ENCODE peak calls at places on chromosome 3, in seven cellular contexts. One of them, this sample, is unnamed.

GRCh38 chr3:67515778-67516177 is 138.6 kb downstream of the SUCLG2 start:
- DNase-seq in GM23338: peak; percentile 73
- DNase-seq in neural progenitor cell: peak; percentile 33
- DNase-seq in right cardiac atrium: no peak
- DNase-seq in skeletal muscle cell: no peak
- DNase-seq in tibial artery: no peak
- DNase-seq in cardiac muscle cell: peak; percentile 18
- DNase-seq in this sample: no peak

GRCh38 chr3:152199069-152199838 is 69.5 kb upstream of the MBNL1 start:
- DNase-seq in GM23338: no peak
- DNase-seq in neural progenitor cell: no peak
- DNase-seq in right cardiac atrium: no peak
- DNase-seq in skeletal muscle cell: no peak
- DNase-seq in tibial artery: no peak
- DNase-seq in cardiac muscle cell: no peak
- DNase-seq in this sample: no peak

GRCh38 chr3:60935709-60936108 is 315.5 kb downstream of the FHIT start:
- DNase-seq in GM23338: no peak
- DNase-seq in neural progenitor cell: no peak
- DNase-seq in right cardiac atrium: no peak
- DNase-seq in skeletal muscle cell: peak; percentile 61
- DNase-seq in tibial artery: no peak
- DNase-seq in cardiac muscle cell: no peak
- DNase-seq in this sample: no peak

GRCh38 chr3:49359623-49360022 is 1.5 kb upstream of the GPX1 start:
- DNase-seq in GM23338: no peak
- DNase-seq in neural progenitor cell: no peak
- DNase-seq in right cardiac atrium: no peak
- DNase-seq in skeletal muscle cell: no peak
- DNase-seq in tibial artery: no peak
- DNase-seq in cardiac muscle cell: no peak
- DNase-seq in this sample: no peak

GRCh38 chr3:14598143-14598569 is 53.4 kb upstream of the CCDC174 start:
- DNase-seq in GM23338: peak; percentile 78
- DNase-seq in neural progenitor cell: peak; percentile 83
- DNase-seq in right cardiac atrium: no peak
- DNase-seq in skeletal muscle cell: no peak
- DNase-seq in tibial artery: peak; percentile 11
- DNase-seq in cardiac muscle cell: peak; percentile 66
- DNase-seq in this sample: no peak

GRCh38 chr3:139202226-139202958 is 141.4 kb upstream of the MRPS22 start:
- DNase-seq in GM23338: peak; percentile 85
- DNase-seq in neural progenitor cell: peak; percentile 74
- DNase-seq in right cardiac atrium: peak; percentile 51
- DNase-seq in skeletal muscle cell: no peak
- DNase-seq in tibial artery: no peak
- DNase-seq in cardiac muscle cell: peak; percentile 78
- DNase-seq in this sample: no peak

GRCh38 chr3:50648297-50648696 is 26.4 kb upstream of the DOCK3 start:
- DNase-seq in GM23338: peak; percentile 76
- DNase-seq in neural progenitor cell: peak; percentile 35
- DNase-seq in right cardiac atrium: no peak
- DNase-seq in skeletal muscle cell: peak; percentile 7
- DNase-seq in tibial artery: no peak
- DNase-seq in cardiac muscle cell: no peak
- DNase-seq in this sample: no peak

GRCh38 chr3:56806407-56806806 is 4.7 kb upstream of the ARHGEF3 start:
- DNase-seq in GM23338: no peak
- DNase-seq in neural progenitor cell: no peak
- DNase-seq in right cardiac atrium: no peak
- DNase-seq in skeletal muscle cell: no peak
- DNase-seq in tibial artery: no peak
- DNase-seq in cardiac muscle cell: no peak
- DNase-seq in this sample: peak; percentile 70

GRCh38 chr3:17088602-17089313 is 204.0 kb downstream of the PLCL2 start:
- DNase-seq in GM23338: no peak
- DNase-seq in neural progenitor cell: no peak
- DNase-seq in right cardiac atrium: no peak
- DNase-seq in skeletal muscle cell: no peak
- DNase-seq in tibial artery: no peak
- DNase-seq in cardiac muscle cell: no peak
- DNase-seq in this sample: no peak

GRCh38 chr3:72679540-72680198 is 168.6 kb downstream of the SHQ1 start:
- DNase-seq in GM23338: no peak
- DNase-seq in neural progenitor cell: no peak
- DNase-seq in right cardiac atrium: no peak
- DNase-seq in skeletal muscle cell: peak; percentile 33
- DNase-seq in tibial artery: no peak
- DNase-seq in cardiac muscle cell: no peak
- DNase-seq in this sample: no peak

GRCh38 chr3:42661593-42662022 is 8.1 kb downstream of the ZBTB47 start:
- DNase-seq in GM23338: no peak
- DNase-seq in neural progenitor cell: no peak
- DNase-seq in right cardiac atrium: no peak
- DNase-seq in skeletal muscle cell: no peak
- DNase-seq in tibial artery: no peak
- DNase-seq in cardiac muscle cell: no peak
- DNase-seq in this sample: no peak

GRCh38 chr3:185342458-185343169 is 20.3 kb upstream of the MAP3K13 start:
- DNase-seq in GM23338: no peak
- DNase-seq in neural progenitor cell: no peak
- DNase-seq in right cardiac atrium: no peak
- DNase-seq in skeletal muscle cell: no peak
- DNase-seq in tibial artery: no peak
- DNase-seq in cardiac muscle cell: no peak
- DNase-seq in this sample: no peak

GRCh38 chr3:12343091-12343494 is 54.2 kb downstream of the PPARG start:
- DNase-seq in GM23338: no peak
- DNase-seq in neural progenitor cell: no peak
- DNase-seq in right cardiac atrium: no peak
- DNase-seq in skeletal muscle cell: no peak
- DNase-seq in tibial artery: no peak
- DNase-seq in cardiac muscle cell: no peak
- DNase-seq in this sample: no peak

GRCh38 chr3:197249542-197249941 is 48.9 kb downstream of the DLG1 start:
- DNase-seq in GM23338: no peak
- DNase-seq in neural progenitor cell: no peak
- DNase-seq in right cardiac atrium: no peak
- DNase-seq in skeletal muscle cell: no peak
- DNase-seq in tibial artery: no peak
- DNase-seq in cardiac muscle cell: no peak
- DNase-seq in this sample: no peak

GRCh38 chr3:13244695-13245449 is 171.6 kb upstream of the IQSEC1 start:
- DNase-seq in GM23338: no peak
- DNase-seq in neural progenitor cell: no peak
- DNase-seq in right cardiac atrium: peak; percentile 7
- DNase-seq in skeletal muscle cell: no peak
- DNase-seq in tibial artery: no peak
- DNase-seq in cardiac muscle cell: no peak
- DNase-seq in this sample: no peak

GRCh38 chr3:39990532-39990931 is 181.1 kb downstream of the MYRIP start:
- DNase-seq in GM23338: peak; percentile 83
- DNase-seq in neural progenitor cell: peak; percentile 70
- DNase-seq in right cardiac atrium: no peak
- DNase-seq in skeletal muscle cell: no peak
- DNase-seq in tibial artery: no peak
- DNase-seq in cardiac muscle cell: peak; percentile 13
- DNase-seq in this sample: no peak

GRCh38 chr3:36941658-36942057 is 3.2 kb downstream of the TRANK1 start:
- DNase-seq in GM23338: no peak
- DNase-seq in neural progenitor cell: no peak
- DNase-seq in right cardiac atrium: no peak
- DNase-seq in skeletal muscle cell: no peak
- DNase-seq in tibial artery: no peak
- DNase-seq in cardiac muscle cell: peak; percentile 48
- DNase-seq in this sample: no peak

GRCh38 chr3:29317659-29318173 is 36.8 kb downstream of the RBMS3 start:
- DNase-seq in GM23338: no peak
- DNase-seq in neural progenitor cell: no peak
- DNase-seq in right cardiac atrium: no peak
- DNase-seq in skeletal muscle cell: no peak
- DNase-seq in tibial artery: no peak
- DNase-seq in cardiac muscle cell: no peak
- DNase-seq in this sample: no peak

GRCh38 chr3:133459400-133459799 is 59.5 kb downstream of the BFSP2 start:
- DNase-seq in GM23338: no peak
- DNase-seq in neural progenitor cell: peak; percentile 21
- DNase-seq in right cardiac atrium: peak; percentile 78
- DNase-seq in skeletal muscle cell: no peak
- DNase-seq in tibial artery: no peak
- DNase-seq in cardiac muscle cell: no peak
- DNase-seq in this sample: peak; percentile 72

GRCh38 chr3:149339931-149340309 is 6.5 kb upstream of the TM4SF18 start:
- DNase-seq in GM23338: peak; percentile 66
- DNase-seq in neural progenitor cell: no peak
- DNase-seq in right cardiac atrium: peak; percentile 91
- DNase-seq in skeletal muscle cell: peak; percentile 91
- DNase-seq in tibial artery: peak; percentile 93
- DNase-seq in cardiac muscle cell: no peak
- DNase-seq in this sample: peak; percentile 85

GRCh38 chr3:170751083-170751893 is 118.7 kb downstream of the RPL22L1 start:
- DNase-seq in GM23338: no peak
- DNase-seq in neural progenitor cell: no peak
- DNase-seq in right cardiac atrium: peak; percentile 81
- DNase-seq in skeletal muscle cell: peak; percentile 94
- DNase-seq in tibial artery: peak; percentile 88
- DNase-seq in cardiac muscle cell: no peak
- DNase-seq in this sample: peak; percentile 73

GRCh38 chr3:124770341-124771082 is 40.3 kb downstream of the UMPS start:
- DNase-seq in GM23338: no peak
- DNase-seq in neural progenitor cell: peak; percentile 45
- DNase-seq in right cardiac atrium: peak; percentile 90
- DNase-seq in skeletal muscle cell: no peak
- DNase-seq in tibial artery: peak; percentile 86
- DNase-seq in cardiac muscle cell: peak; percentile 91
- DNase-seq in this sample: no peak

GRCh38 chr3:62665627-62666433 is 209.4 kb downstream of the CADPS start:
- DNase-seq in GM23338: peak; percentile 94
- DNase-seq in neural progenitor cell: peak; percentile 91
- DNase-seq in right cardiac atrium: peak; percentile 76
- DNase-seq in skeletal muscle cell: peak; percentile 24
- DNase-seq in tibial artery: peak; percentile 71
- DNase-seq in cardiac muscle cell: peak; percentile 79
- DNase-seq in this sample: no peak

GRCh38 chr3:41173926-41174702 is 25.2 kb upstream of the CTNNB1 start:
- DNase-seq in GM23338: no peak
- DNase-seq in neural progenitor cell: no peak
- DNase-seq in right cardiac atrium: no peak
- DNase-seq in skeletal muscle cell: no peak
- DNase-seq in tibial artery: no peak
- DNase-seq in cardiac muscle cell: peak; percentile 80
- DNase-seq in this sample: no peak

GRCh38 chr3:88003115-88003755 is 55.6 kb downstream of the CGGBP1 start:
- DNase-seq in GM23338: peak; percentile 76
- DNase-seq in neural progenitor cell: peak; percentile 52
- DNase-seq in right cardiac atrium: no peak
- DNase-seq in skeletal muscle cell: no peak
- DNase-seq in tibial artery: no peak
- DNase-seq in cardiac muscle cell: peak; percentile 48
- DNase-seq in this sample: no peak

GRCh38 chr3:172520332-172520831 is 2.8 kb downstream of the TNFSF10 start:
- DNase-seq in GM23338: no peak
- DNase-seq in neural progenitor cell: no peak
- DNase-seq in right cardiac atrium: no peak
- DNase-seq in skeletal muscle cell: peak; percentile 64
- DNase-seq in tibial artery: no peak
- DNase-seq in cardiac muscle cell: no peak
- DNase-seq in this sample: no peak
- H3K4me3 ChIP-seq in GM23338: no peak overlapping the region
- H3K4me3 ChIP-seq in neural progenitor cell: no peak overlapping the region
- H3K4me3 ChIP-seq in right cardiac atrium: peak overlapping the region; percentile 27
- H3K4me3 ChIP-seq in skeletal muscle cell: no peak overlapping the region
- H3K4me3 ChIP-seq in tibial artery: no peak overlapping the region
- H3K4me3 ChIP-seq in cardiac muscle cell: no peak overlapping the region
- H3K4me3 ChIP-seq in this sample: peak overlapping the region; percentile 49

GRCh38 chr3:71503525-71504249 is 79.8 kb downstream of the FOXP1 start:
- DNase-seq in GM23338: no peak
- DNase-seq in neural progenitor cell: no peak
- DNase-seq in right cardiac atrium: no peak
- DNase-seq in skeletal muscle cell: peak; percentile 80
- DNase-seq in tibial artery: no peak
- DNase-seq in cardiac muscle cell: no peak
- DNase-seq in this sample: no peak
- H3K4me3 ChIP-seq in GM23338: no peak overlapping the region
- H3K4me3 ChIP-seq in neural progenitor cell: no peak overlapping the region
- H3K4me3 ChIP-seq in right cardiac atrium: no peak overlapping the region
- H3K4me3 ChIP-seq in skeletal muscle cell: peak overlapping the region; percentile 27
- H3K4me3 ChIP-seq in tibial artery: no peak overlapping the region
- H3K4me3 ChIP-seq in cardiac muscle cell: no peak overlapping the region
- H3K4me3 ChIP-seq in this sample: no peak overlapping the region

DNA sequence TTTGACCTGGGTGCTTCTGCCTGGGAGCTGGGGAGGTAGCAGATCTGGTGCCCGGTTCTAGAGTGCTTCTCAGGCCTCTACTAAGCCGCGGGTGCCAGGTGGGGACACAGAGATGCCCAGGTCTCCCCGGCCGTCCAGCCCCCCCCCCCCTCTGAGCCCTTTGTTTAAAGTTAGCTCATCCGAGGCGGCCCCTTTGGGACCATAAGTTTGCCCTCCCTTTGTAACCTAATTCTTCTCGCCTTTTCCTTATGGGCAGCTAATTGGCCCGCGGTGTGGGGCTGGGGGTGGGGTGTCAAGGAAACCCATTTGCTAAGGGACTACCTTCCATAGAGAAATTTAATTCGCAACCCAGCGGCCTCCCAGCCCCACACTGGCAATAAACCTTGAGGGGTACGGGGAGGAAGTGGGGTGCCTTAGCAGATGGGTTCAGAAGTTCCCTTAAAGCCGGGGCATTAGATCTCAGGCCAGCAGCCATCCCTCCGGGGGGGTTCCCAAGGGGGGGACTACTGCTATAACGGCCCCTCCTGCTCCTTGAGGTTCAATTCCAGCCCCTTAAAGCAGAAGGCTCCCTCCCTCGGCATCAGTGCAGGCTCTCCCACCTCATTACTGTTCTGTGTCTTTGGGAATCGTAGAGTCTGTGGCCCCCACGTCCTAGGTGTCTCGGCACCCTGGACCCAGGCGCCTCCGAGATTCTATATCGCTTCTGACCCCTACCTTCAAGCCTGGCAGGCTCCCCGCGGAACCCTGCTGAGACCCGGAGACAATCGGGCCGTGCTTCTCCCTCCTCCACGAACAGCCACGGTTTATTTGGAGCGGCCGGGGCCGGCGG is 1.7 kb downstream of the GATA2 start:
- DNase-seq in GM23338: no peak
- DNase-seq in neural progenitor cell: peak; percentile 57
- DNase-seq in right cardiac atrium: no peak
- DNase-seq in skeletal muscle cell: no peak
- DNase-seq in tibial artery: peak; percentile 59
- DNase-seq in cardiac muscle cell: no peak
- DNase-seq in this sample: peak; percentile 61
- H3K4me3 ChIP-seq in GM23338: peak overlapping the region; percentile 72
- H3K4me3 ChIP-seq in neural progenitor cell: no peak overlapping the region
- H3K4me3 ChIP-seq in right cardiac atrium: no peak overlapping the region
- H3K4me3 ChIP-seq in skeletal muscle cell: no peak overlapping the region
- H3K4me3 ChIP-seq in tibial artery: no peak overlapping the region
- H3K4me3 ChIP-seq in cardiac muscle cell: peak overlapping the region; percentile 58
- H3K4me3 ChIP-seq in this sample: no peak overlapping the region

DNA sequence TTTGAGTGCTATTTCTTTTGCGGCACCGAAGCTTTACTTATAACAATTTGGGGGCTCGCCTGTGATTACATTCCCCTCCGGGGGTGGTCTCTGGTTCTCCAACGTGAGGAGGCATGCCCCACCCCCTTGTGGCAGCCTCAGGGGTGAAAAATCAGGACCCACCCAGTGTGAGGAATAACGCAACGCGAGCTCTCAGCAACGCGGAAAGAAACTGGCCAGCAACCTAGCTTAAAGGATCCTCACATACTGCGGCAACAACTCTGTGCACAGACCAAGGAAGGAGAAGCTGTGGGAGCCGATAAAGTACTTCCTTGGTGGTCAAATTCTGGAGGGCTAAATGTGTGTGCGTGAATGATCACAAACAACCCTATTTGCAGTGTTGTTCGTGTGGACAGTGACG is 5.8 kb downstream of the IQCF1 start:
- DNase-seq in GM23338: no peak
- DNase-seq in neural progenitor cell: no peak
- DNase-seq in right cardiac atrium: no peak
- DNase-seq in skeletal muscle cell: no peak
- DNase-seq in tibial artery: no peak
- DNase-seq in cardiac muscle cell: no peak
- DNase-seq in this sample: no peak
- H3K4me3 ChIP-seq in GM23338: no peak overlapping the region
- H3K4me3 ChIP-seq in neural progenitor cell: no peak overlapping the region
- H3K4me3 ChIP-seq in right cardiac atrium: no peak overlapping the region
- H3K4me3 ChIP-seq in skeletal muscle cell: no peak overlapping the region
- H3K4me3 ChIP-seq in tibial artery: no peak overlapping the region
- H3K4me3 ChIP-seq in cardiac muscle cell: no peak overlapping the region
- H3K4me3 ChIP-seq in this sample: no peak overlapping the region

This sample was measured in sigmoid colon.